ENCODE peak calls at places on chromosomes 16 and 17, in ten cellular contexts. Q is AG09309; O is amniotic stem cell; K is M059J; C is WTC11; S is A673; J is GM13976; V is cardiac muscle cell; E is activated CD4-positive, alpha-beta T cell treated with anti-CD3 and anti-CD28 coated beads, Interleukin-2, amount 50 U/mL, for 48 hours; D is NCI-H1105 treated with DMSO at 0.1 percent for 48 hours. N is an unnamed sample.

GRCh38 chr16:46712911-46713310 is 23.5 kb downstream of the ORC6 start:
- DNase-seq in O (no peak), E (no peak), K (no peak), S (no peak), Q (no peak), C (no peak), V (no peak), J (no peak), D (no peak), N (no peak)

GRCh38 chr17:42819939-42820535 is 4.0 kb downstream of the BECN1 start:
- DNase-seq in J (peak; percentile 71), K (peak; percentile 53), O (peak; percentile 46), D (peak; percentile 34), S (peak; percentile 65), E (peak; percentile 76), C (peak; percentile 84), Q (no peak), V (peak; percentile 75), N (no peak)

GRCh38 chr17:6135216-6135615 is 65.0 kb downstream of the WSCD1 start:
- DNase-seq in C (no peak), O (no peak), V (no peak), S (no peak), D (no peak), E (no peak), J (no peak), K (no peak), Q (no peak), N (no peak)

GRCh38 chr17:8746501-8747236 is 2.0 kb upstream of the CCDC42 start:
- DNase-seq in S (no peak), K (peak; percentile 13), E (no peak), V (no peak), J (peak; percentile 47), Q (no peak), D (no peak), O (no peak), C (no peak), N (no peak)

GRCh38 chr17:7509937-7510336 is 25.8 kb downstream of the POLR2A start:
- DNase-seq in K (no peak), E (no peak), J (no peak), Q (no peak), D (no peak), O (no peak), S (no peak), C (no peak), V (no peak), N (no peak)

GRCh38 chr17:44067547-44067945 is 1.1 kb upstream of the LSM12 start:
- DNase-seq in V (no peak), J (no peak), O (no peak), D (no peak), E (no peak), C (no peak), S (no peak), Q (no peak), K (no peak), N (no peak)

GRCh38 chr17:79473111-79473835 is 137.6 kb downstream of the RBFOX3 start:
- DNase-seq in J (no peak), D (no peak), E (no peak), S (no peak), V (no peak), O (no peak), C (no peak), K (no peak), Q (no peak), N (no peak)

GRCh38 chr17:44363613-44364159 is at the start of gene FAM171A2:
- DNase-seq in J (peak; percentile 92), Q (no peak), K (peak; percentile 45), E (peak; percentile 70), D (peak; percentile 47), S (peak; percentile 58), V (peak; percentile 88), O (peak; percentile 15), C (peak; percentile 79), N (no peak)

GRCh38 chr17:4043862-4044261 is 79.6 kb upstream of the ATP2A3 start:
- DNase-seq in O (no peak), D (no peak), V (no peak), S (no peak), Q (no peak), C (no peak), E (peak; percentile 72), K (no peak), J (no peak), N (no peak)

GRCh38 chr16:27943766-27944165 is 119.7 kb downstream of the GSG1L start:
- DNase-seq in V (no peak), D (no peak), S (no peak), J (no peak), Q (no peak), O (no peak), C (no peak), K (no peak), E (no peak), N (no peak)